ENCODE peak calls at places on chromosomes 12 and 14, in eight cellular contexts. One of them, this sample, is unnamed.

GRCh38 chr14:100341301-100342031 is 18.3 kb downstream of the SLC25A47 start:
- DNase-seq in kidney glomerular epithelial cell: peak; percentile 53
- DNase-seq in activated CD4-positive, alpha-beta T cell treated with anti-CD3 and anti-CD28 coated beads, Interleukin-2, amount 50 U/mL, for 1 hour: no peak
- DNase-seq in D341Med: no peak
- DNase-seq in ovary: no peak
- DNase-seq in iris pigment epithelial cell: peak; percentile 90
- DNase-seq in occipital lobe: no peak
- DNase-seq in uterus: no peak
- DNase-seq in this sample: no peak

GRCh38 chr14:55911794-55912193 is 206.4 kb upstream of the PELI2 start:
- DNase-seq in kidney glomerular epithelial cell: peak; percentile 30
- DNase-seq in activated CD4-positive, alpha-beta T cell treated with anti-CD3 and anti-CD28 coated beads, Interleukin-2, amount 50 U/mL, for 1 hour: no peak
- DNase-seq in D341Med: no peak
- DNase-seq in ovary: no peak
- DNase-seq in iris pigment epithelial cell: no peak
- DNase-seq in occipital lobe: no peak
- DNase-seq in uterus: no peak
- DNase-seq in this sample: no peak

GRCh38 chr14:59739794-59740193 is 130.8 kb downstream of the RTN1 start:
- DNase-seq in kidney glomerular epithelial cell: no peak
- DNase-seq in activated CD4-positive, alpha-beta T cell treated with anti-CD3 and anti-CD28 coated beads, Interleukin-2, amount 50 U/mL, for 1 hour: no peak
- DNase-seq in D341Med: no peak
- DNase-seq in ovary: no peak
- DNase-seq in iris pigment epithelial cell: no peak
- DNase-seq in occipital lobe: no peak
- DNase-seq in uterus: no peak
- DNase-seq in this sample: no peak

GRCh38 chr14:52003324-52003723 is 14.0 kb downstream of the RTRAF start:
- DNase-seq in kidney glomerular epithelial cell: no peak
- DNase-seq in activated CD4-positive, alpha-beta T cell treated with anti-CD3 and anti-CD28 coated beads, Interleukin-2, amount 50 U/mL, for 1 hour: no peak
- DNase-seq in D341Med: no peak
- DNase-seq in ovary: no peak
- DNase-seq in iris pigment epithelial cell: peak; percentile 91
- DNase-seq in occipital lobe: no peak
- DNase-seq in uterus: no peak
- DNase-seq in this sample: no peak

GRCh38 chr12:52032797-52033505 is 18.3 kb upstream of the NR4A1 start:
- DNase-seq in kidney glomerular epithelial cell: peak; percentile 82
- DNase-seq in activated CD4-positive, alpha-beta T cell treated with anti-CD3 and anti-CD28 coated beads, Interleukin-2, amount 50 U/mL, for 1 hour: peak; percentile 87
- DNase-seq in D341Med: peak; percentile 96
- DNase-seq in ovary: peak; percentile 98
- DNase-seq in iris pigment epithelial cell: peak; percentile 99
- DNase-seq in occipital lobe: peak; percentile 95
- DNase-seq in uterus: peak; percentile 97
- DNase-seq in this sample: peak; percentile 99

GRCh38 chr14:90714811-90715210 is 101.4 kb downstream of the TTC7B start:
- DNase-seq in kidney glomerular epithelial cell: no peak
- DNase-seq in activated CD4-positive, alpha-beta T cell treated with anti-CD3 and anti-CD28 coated beads, Interleukin-2, amount 50 U/mL, for 1 hour: no peak
- DNase-seq in D341Med: no peak
- DNase-seq in ovary: no peak
- DNase-seq in iris pigment epithelial cell: peak; percentile 64
- DNase-seq in occipital lobe: no peak
- DNase-seq in uterus: no peak
- DNase-seq in this sample: no peak

GRCh38 chr12:54021432-54022013 is 6.7 kb upstream of the HOXC6 start:
- DNase-seq in kidney glomerular epithelial cell: no peak
- DNase-seq in activated CD4-positive, alpha-beta T cell treated with anti-CD3 and anti-CD28 coated beads, Interleukin-2, amount 50 U/mL, for 1 hour: no peak
- DNase-seq in D341Med: no peak
- DNase-seq in ovary: peak; percentile 76
- DNase-seq in iris pigment epithelial cell: no peak
- DNase-seq in occipital lobe: no peak
- DNase-seq in uterus: no peak
- DNase-seq in this sample: no peak

GRCh38 chr12:68235576-68235975 is 10.0 kb upstream of the IL26 start:
- DNase-seq in kidney glomerular epithelial cell: no peak
- DNase-seq in activated CD4-positive, alpha-beta T cell treated with anti-CD3 and anti-CD28 coated beads, Interleukin-2, amount 50 U/mL, for 1 hour: no peak
- DNase-seq in D341Med: no peak
- DNase-seq in ovary: no peak
- DNase-seq in iris pigment epithelial cell: no peak
- DNase-seq in occipital lobe: no peak
- DNase-seq in uterus: no peak
- DNase-seq in this sample: no peak

GRCh38 chr12:94640134-94640928 is 10.0 kb downstream of the TMCC3 start:
- DNase-seq in kidney glomerular epithelial cell: peak; percentile 67
- DNase-seq in activated CD4-positive, alpha-beta T cell treated with anti-CD3 and anti-CD28 coated beads, Interleukin-2, amount 50 U/mL, for 1 hour: no peak
- DNase-seq in D341Med: no peak
- DNase-seq in ovary: no peak
- DNase-seq in iris pigment epithelial cell: peak; percentile 96
- DNase-seq in occipital lobe: no peak
- DNase-seq in uterus: no peak
- DNase-seq in this sample: no peak

GRCh38 chr12:30830751-30831150 is 76.0 kb upstream of the CAPRIN2 start:
- DNase-seq in kidney glomerular epithelial cell: no peak
- DNase-seq in activated CD4-positive, alpha-beta T cell treated with anti-CD3 and anti-CD28 coated beads, Interleukin-2, amount 50 U/mL, for 1 hour: no peak
- DNase-seq in D341Med: no peak
- DNase-seq in ovary: no peak
- DNase-seq in iris pigment epithelial cell: no peak
- DNase-seq in occipital lobe: no peak
- DNase-seq in uterus: no peak
- DNase-seq in this sample: no peak

GRCh38 chr12:11650697-11651281 is 1.3 kb downstream of the ETV6 start:
- DNase-seq in kidney glomerular epithelial cell: peak; percentile 71
- DNase-seq in activated CD4-positive, alpha-beta T cell treated with anti-CD3 and anti-CD28 coated beads, Interleukin-2, amount 50 U/mL, for 1 hour: no peak
- DNase-seq in D341Med: no peak
- DNase-seq in ovary: no peak
- DNase-seq in iris pigment epithelial cell: peak; percentile 50
- DNase-seq in occipital lobe: no peak
- DNase-seq in uterus: no peak
- DNase-seq in this sample: no peak

GRCh38 chr14:68727315-68728078 is 65.4 kb downstream of the ZFP36L1 start:
- DNase-seq in kidney glomerular epithelial cell: no peak
- DNase-seq in activated CD4-positive, alpha-beta T cell treated with anti-CD3 and anti-CD28 coated beads, Interleukin-2, amount 50 U/mL, for 1 hour: no peak
- DNase-seq in D341Med: no peak
- DNase-seq in ovary: no peak
- DNase-seq in iris pigment epithelial cell: no peak
- DNase-seq in occipital lobe: no peak
- DNase-seq in uterus: no peak
- DNase-seq in this sample: no peak

GRCh38 chr14:52911904-52912303 is 38.9 kb downstream of the FERMT2 start:
- DNase-seq in kidney glomerular epithelial cell: no peak
- DNase-seq in activated CD4-positive, alpha-beta T cell treated with anti-CD3 and anti-CD28 coated beads, Interleukin-2, amount 50 U/mL, for 1 hour: no peak
- DNase-seq in D341Med: no peak
- DNase-seq in ovary: no peak
- DNase-seq in iris pigment epithelial cell: no peak
- DNase-seq in occipital lobe: no peak
- DNase-seq in uterus: no peak
- DNase-seq in this sample: no peak

GRCh38 chr14:96863327-96863985 is 66.3 kb downstream of the VRK1 start:
- DNase-seq in kidney glomerular epithelial cell: no peak
- DNase-seq in activated CD4-positive, alpha-beta T cell treated with anti-CD3 and anti-CD28 coated beads, Interleukin-2, amount 50 U/mL, for 1 hour: no peak
- DNase-seq in D341Med: no peak
- DNase-seq in ovary: no peak
- DNase-seq in iris pigment epithelial cell: no peak
- DNase-seq in occipital lobe: no peak
- DNase-seq in uterus: no peak
- DNase-seq in this sample: no peak

GRCh38 chr12:57485695-57486094 is 2.2 kb upstream of the MARS1 start:
- DNase-seq in kidney glomerular epithelial cell: no peak
- DNase-seq in activated CD4-positive, alpha-beta T cell treated with anti-CD3 and anti-CD28 coated beads, Interleukin-2, amount 50 U/mL, for 1 hour: no peak
- DNase-seq in D341Med: peak; percentile 61
- DNase-seq in ovary: no peak
- DNase-seq in iris pigment epithelial cell: no peak
- DNase-seq in occipital lobe: no peak
- DNase-seq in uterus: no peak
- DNase-seq in this sample: no peak